ENCODE peak calls at places on chromosomes 13 and 19, in four cellular contexts. X is GM23248, V is mesendoderm, S is IMR-90. U is an unnamed sample.

GRCh38 chr13:43472980-43473379 is 313.8 kb downstream of the ENOX1 start:
- DNase-seq in S (no peak), X (peak; percentile 15), V (no peak), U (no peak)

GRCh38 chr19:6997679-6998445 is 23.4 kb downstream of the MBD3L2B start:
- DNase-seq in X (peak; percentile 57), S (no peak), V (no peak), U (peak; percentile 23)

GRCh38 chr19:2061936-2062729 is 11.1 kb upstream of the MKNK2 start:
- DNase-seq in X (no peak), S (no peak), V (no peak), U (no peak)

GRCh38 chr13:21055016-21055415 is 6.4 kb downstream of the LATS2 start:
- DNase-seq in S (no peak), V (no peak), X (peak; percentile 74), U (no peak)

GRCh38 chr19:43465468-43466120 is at the start of gene LYPD3:
- DNase-seq in V (peak; percentile 70), X (peak; percentile 82), S (peak; percentile 31), U (peak; percentile 95)

GRCh38 chr19:32543107-32543900 is 37.7 kb upstream of the PDCD5 start:
- DNase-seq in X (no peak), S (peak; percentile 6), V (peak; percentile 3), U (peak; percentile 28)

GRCh38 chr13:34076943-34077703 is 259.2 kb downstream of the RFC3 start:
- DNase-seq in V (peak; percentile 29), S (peak; percentile 1), X (peak; percentile 68), U (peak; percentile 16)

GRCh38 chr19:55437410-55437809 is 5.7 kb downstream of the SHISA7 start:
- DNase-seq in S (peak; percentile 56), X (peak; percentile 76), V (peak; percentile 87), U (peak; percentile 64)

GRCh38 chr13:47334173-47334572 is 437.3 kb upstream of the HTR2A start:
- DNase-seq in S (peak; percentile 93), V (no peak), X (peak; percentile 89), U (no peak)

GRCh38 chr19:17202713-17203112 is 12.4 kb upstream of the USE1 start:
- DNase-seq in V (no peak), S (no peak), X (no peak), U (no peak)

GRCh38 chr19:40716031-40716654 is 543 bp downstream of the COQ8B start:
- DNase-seq in X (peak; percentile 88), S (peak; percentile 95), V (no peak), U (peak; percentile 98)

GRCh38 chr19:38274734-38275133 is 10.4 kb downstream of the SPINT2 start:
- DNase-seq in X (no peak), S (no peak), V (no peak), U (no peak)

GRCh38 chr19:44131955-44132354 is 9.4 kb upstream of the ZNF234 start:
- DNase-seq in X (no peak), S (no peak), V (no peak), U (no peak)

GRCh38 chr19:58392945-58393724 is 2.3 kb upstream of the RNF225 start:
- DNase-seq in X (no peak), S (no peak), V (no peak), U (no peak)

GRCh38 chr13:68888832-68889231 is 1218.8 kb upstream of the ATXN8OS start:
- DNase-seq in S (no peak), V (no peak), X (no peak), U (peak; percentile 1)

GRCh38 chr19:38684078-38684861 is 36.8 kb downstream of the ACTN4 start:
- DNase-seq in V (peak; percentile 45), S (peak; percentile 91), X (peak; percentile 97), U (peak; percentile 98)

GRCh38 chr13:109804654-109805053 is 18.3 kb upstream of the IRS2 start:
- DNase-seq in V (no peak), S (no peak), X (peak; percentile 11), U (no peak)

GRCh38 chr13:48801255-48801654 is 147.5 kb downstream of the CYSLTR2 start:
- DNase-seq in S (peak; percentile 81), X (peak; percentile 87), V (no peak), U (no peak)

GRCh38 chr19:13060233-13060963 is 42.3 kb downstream of the LYL1 start:
- DNase-seq in S (no peak), V (no peak), X (peak; percentile 74), U (peak; percentile 50)

GRCh38 chr13:106063591-106064308 is 471.7 kb downstream of the EFNB2 start:
- DNase-seq in V (no peak), X (peak; percentile 72), S (peak; percentile 83), U (peak; percentile 69)

GRCh38 chr19:14310055-14310454 is 71.2 kb upstream of the ADGRE5 start:
- DNase-seq in V (no peak), S (no peak), X (no peak), U (no peak)

GRCh38 chr19:16361254-16361653 is 36.6 kb downstream of the KLF2 start:
- DNase-seq in X (peak; percentile 57), S (no peak), V (no peak), U (no peak)

GRCh38 chr13:103210348-103210747 is 144.1 kb upstream of the SLC10A2 start:
- DNase-seq in X (no peak), V (no peak), S (no peak), U (no peak)

GRCh38 chr13:85019121-85019520 is 780.1 kb downstream of the SLITRK6 start:
- DNase-seq in V (no peak), S (no peak), X (no peak), U (peak; percentile 3)

GRCh38 chr13:77000475-77000874 is 8.6 kb downstream of the CLN5 start:
- DNase-seq in S (no peak), X (peak; percentile 25), V (no peak), U (no peak)

GRCh38 chr19:55116232-55117062 is 990 bp downstream of the PPP1R12C start:
- DNase-seq in X (peak; percentile 89), V (peak; percentile 64), S (peak; percentile 66), U (peak; percentile 48)

GRCh38 chr13:51323824-51324511 is 15.5 kb upstream of the SERPINE3 start:
- DNase-seq in X (no peak), S (no peak), V (no peak), U (peak; percentile 9)

GRCh38 chr13:35690546-35690945 is 214.1 kb upstream of the MAB21L1 start:
- DNase-seq in X (peak; percentile 68), S (peak; percentile 41), V (no peak), U (peak; percentile 61)

DNA sequence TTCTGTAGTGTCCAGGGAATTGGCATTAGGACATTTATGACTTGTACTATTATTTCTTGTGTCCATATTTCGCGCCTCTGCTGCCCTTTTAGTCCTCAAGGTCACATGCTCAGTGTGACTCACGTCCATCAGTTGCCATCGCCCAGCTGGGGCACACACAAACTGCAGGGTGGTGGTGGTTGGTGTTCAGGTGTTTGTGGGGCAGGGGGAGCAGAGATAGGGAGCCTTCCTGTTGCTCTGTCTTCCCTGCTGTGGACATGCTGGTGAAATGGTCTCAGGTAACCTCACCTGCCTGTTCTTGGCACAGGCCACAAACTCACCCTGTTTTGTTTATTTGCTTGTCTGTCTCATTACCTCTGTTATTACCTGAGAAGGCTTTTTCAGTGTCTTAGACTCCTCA is 22.4 kb downstream of the PRR12 start:
- DNase-seq in X (peak; percentile 56), S (no peak), V (no peak), U (no peak)
- H3K4me2 ChIP-seq in X (peak overlapping the region; percentile 62), S (no peak overlapping the region), V (no peak overlapping the region), U (no peak overlapping the region)

DNA sequence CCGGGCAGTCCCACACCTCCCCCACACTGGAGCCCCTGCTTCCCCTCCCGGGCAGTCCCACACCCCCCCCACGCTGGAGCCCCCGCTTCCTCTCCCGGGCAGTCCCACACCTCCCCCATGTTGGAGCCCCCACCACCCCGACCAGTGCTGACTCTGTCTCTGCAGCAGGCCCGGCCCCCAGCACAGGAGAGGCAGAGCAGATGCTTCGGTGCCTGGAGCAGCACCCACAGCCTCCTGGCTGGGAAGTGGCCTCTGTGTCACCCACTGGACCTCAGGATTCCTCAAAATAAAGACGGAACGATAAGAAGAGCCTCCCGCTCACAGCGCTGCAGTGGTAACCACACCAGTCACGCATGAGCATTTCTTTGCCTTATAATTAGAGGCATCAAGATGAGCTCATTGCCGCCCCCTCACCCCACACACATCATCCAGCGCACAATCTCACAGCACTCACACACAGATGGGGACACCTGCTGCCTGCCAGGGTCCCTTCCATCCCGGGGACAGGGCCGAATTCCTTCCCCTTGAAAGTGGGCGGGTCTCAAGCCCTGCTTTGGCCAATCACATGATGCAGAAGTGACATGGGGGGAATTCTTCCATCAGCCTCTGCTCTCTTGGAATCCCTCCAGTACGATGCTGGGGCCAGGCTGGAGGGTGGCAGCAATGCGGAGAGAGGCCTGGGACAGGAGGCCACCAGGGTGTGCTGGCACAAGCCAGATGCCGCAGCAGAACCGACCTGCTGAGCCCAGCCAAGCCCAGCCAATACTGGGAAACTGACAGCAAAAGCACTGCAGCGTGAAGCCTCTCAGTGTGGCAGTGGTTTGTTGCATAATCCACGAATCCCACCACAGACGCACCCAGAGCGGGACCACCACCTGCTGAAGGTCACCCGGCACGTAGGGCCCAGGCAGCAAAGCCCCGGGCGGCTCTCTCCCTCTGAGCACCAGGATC is 16.1 kb downstream of the PIP5K1C start:
- DNase-seq in X (no peak), V (peak; percentile 89), S (peak; percentile 31), U (no peak)
- H3K4me2 ChIP-seq in X (no peak overlapping the region), V (no peak overlapping the region), S (no peak overlapping the region), U (no peak overlapping the region)

GRCh38 chr19:56476093-56476492 is 1.1 kb downstream of the ZNF667 start:
- DNase-seq in V (no peak), X (peak; percentile 6), S (no peak), U (no peak)
- H3K4me2 ChIP-seq in V (no peak overlapping the region), X (peak overlapping the region; percentile 86), S (peak overlapping the region; percentile 97), U (no peak overlapping the region)

GRCh38 chr19:33814181-33815165 is 17.8 kb downstream of the KCTD15 start:
- DNase-seq in X (no peak), S (peak; percentile 7), V (no peak), U (no peak)

GRCh38 chr19:33818426-33818825 is 21.8 kb downstream of the KCTD15 start:
- DNase-seq in V (no peak), X (no peak), S (no peak), U (no peak)

GRCh38 chr19:33812388-33813330 is 16.0 kb downstream of the KCTD15 start:
- DNase-seq in V (no peak), S (no peak), X (no peak), U (no peak)

GRCh38 chr19:33813391-33814101 is 16.9 kb downstream of the KCTD15 start:
- DNase-seq in S (no peak), X (no peak), V (no peak), U (no peak)

DNA sequence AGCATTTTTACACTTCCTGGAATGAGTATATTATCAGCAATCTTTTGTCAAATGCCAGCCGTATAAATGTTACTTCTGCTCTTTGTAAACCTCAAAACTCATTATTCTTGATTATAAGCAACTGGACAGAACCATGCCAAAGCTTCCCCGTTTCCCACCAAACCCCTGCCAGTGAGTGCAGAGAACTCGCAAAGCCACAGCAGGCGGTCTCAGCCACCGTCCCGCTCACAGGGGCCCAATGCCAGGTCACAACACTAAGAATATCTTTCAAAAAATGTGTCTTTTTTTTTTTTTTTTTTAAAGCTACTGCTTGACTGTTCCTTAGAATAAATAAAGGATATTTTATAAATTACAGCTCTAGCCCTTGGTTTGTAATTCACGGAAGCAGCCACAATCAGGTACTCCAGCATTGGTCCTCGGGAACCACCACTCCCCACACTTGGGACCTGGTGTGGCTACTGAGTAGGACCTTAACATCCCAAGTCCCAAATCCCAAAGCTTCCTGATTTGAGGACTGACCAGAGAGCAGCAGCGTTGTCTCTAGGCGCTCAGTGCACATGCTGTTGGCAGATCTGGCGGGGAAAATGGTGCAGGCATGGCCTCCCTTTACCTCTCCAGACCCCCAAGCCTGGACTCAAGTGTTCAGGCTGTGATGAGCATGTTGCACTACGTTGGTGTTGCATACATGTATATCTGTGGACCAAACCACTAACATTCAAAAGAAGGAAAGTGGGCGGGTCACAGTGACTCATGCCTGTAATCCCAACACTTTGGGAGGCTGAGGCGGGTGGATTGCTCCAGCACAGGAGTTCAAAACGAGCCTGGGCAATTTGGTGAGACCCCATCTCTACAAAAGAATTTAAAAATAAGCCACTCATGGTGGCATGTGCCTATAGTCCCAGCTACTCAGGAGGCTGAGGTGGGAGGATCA is 19.0 kb downstream of the KCTD15 start:
- DNase-seq in S (peak; percentile 34), V (no peak), X (peak; percentile 66), U (peak; percentile 26)
- H3K4me2 ChIP-seq in S (no peak overlapping the region), V (no peak overlapping the region), X (no peak overlapping the region), U (no peak overlapping the region)

GRCh38 chr13:60165391-60166099 is 1.8 kb upstream of the DIAPH3 start:
- DNase-seq in S (peak; percentile 75), V (peak; percentile 96), X (no peak), U (no peak)
- H3K4me2 ChIP-seq in S (peak overlapping the region; percentile 11), V (no peak overlapping the region), X (peak overlapping the region; percentile 79), U (peak overlapping the region; percentile 80)

U was measured in mammary epithelial cell.